ENCODE peak calls at places on chromosome 4, in four cellular contexts. L is HepG2, O is HCT116, K is K562. E is an unnamed sample.

GRCh38 chr4:152316969-152317368 is 218.9 kb downstream of the FBXW7 start:
- DNase-seq in L (no peak), O (no peak), K (no peak), E (no peak)

GRCh38 chr4:173499568-173500535 is 30.2 kb downstream of the HAND2 start:
- DNase-seq in L (no peak), O (no peak), K (no peak), E (peak)

GRCh38 chr4:126560794-126561193 is 1072.0 kb upstream of the INTU start:
- DNase-seq in L (no peak), O (no peak), K (no peak), E (no peak)

GRCh38 chr4:77193511-77194236 is 36.7 kb downstream of the CCNG2 start:
- DNase-seq in L (no peak), O (no peak), K (peak), E (peak)

GRCh38 chr4:78336093-78336943 is 215.3 kb upstream of the ANXA3 start:
- DNase-seq in L (no peak), O (no peak), K (no peak), E (peak)

GRCh38 chr4:52051213-52051614 is at the start of gene SPATA18:
- DNase-seq in L (no peak), O (no peak), K (no peak), E (peak)

GRCh38 chr4:65383589-65384305 is 286.5 kb downstream of the EPHA5 start:
- DNase-seq in L (no peak), O (no peak), K (no peak), E (no peak)

GRCh38 chr4:18535948-18536347 is 514.4 kb upstream of the LCORL start:
- DNase-seq in L (no peak), O (no peak), K (no peak), E (no peak)

GRCh38 chr4:181877329-181877848 is 365.8 kb upstream of the TENM3 start:
- DNase-seq in L (no peak), O (no peak), K (no peak), E (no peak)

GRCh38 chr4:185263419-185263818 is 54.0 kb downstream of the SNX25 start:
- DNase-seq in L (no peak), O (no peak), K (no peak), E (no peak)

GRCh38 chr4:66767442-66767841 is 777.9 kb downstream of the CENPC start:
- DNase-seq in L (no peak), O (no peak), K (no peak), E (no peak)

GRCh38 chr4:169604131-169604900 is 8.1 kb downstream of the NEK1 start:
- DNase-seq in L (no peak), O (no peak), K (peak), E (no peak)

GRCh38 chr4:14035076-14035475 is 407.6 kb upstream of the BOD1L1 start:
- DNase-seq in L (no peak), O (no peak), K (no peak), E (no peak)

GRCh38 chr4:148735432-148736155 is 293.4 kb upstream of the NR3C2 start:
- DNase-seq in L (no peak), O (no peak), K (no peak), E (no peak)

GRCh38 chr4:113872426-113873260 is 106.8 kb downstream of the ARSJ start:
- DNase-seq in L (no peak), O (no peak), K (no peak), E (no peak)

GRCh38 chr4:157674699-157675098 is 454.2 kb downstream of the GRIA2 start:
- DNase-seq in L (no peak), O (no peak), K (no peak), E (no peak)

GRCh38 chr4:71186566-71187398 is 152.0 kb upstream of the SLC4A4 start:
- DNase-seq in L (no peak), O (no peak), K (no peak), E (peak)

GRCh38 chr4:150699599-150699998 is 117.6 kb downstream of the MAB21L2 start:
- DNase-seq in L (no peak), O (no peak), K (no peak), E (no peak)

GRCh38 chr4:150695162-150695561 is 113.2 kb downstream of the MAB21L2 start:
- DNase-seq in L (no peak), O (no peak), K (no peak), E (no peak)

GRCh38 chr4:150694438-150694837 is 112.5 kb downstream of the MAB21L2 start:
- DNase-seq in L (no peak), O (no peak), K (no peak), E (peak)
- H2AFZ ChIP-seq in L (no peak), O (no peak), K (no peak), E (no peak)

GRCh38 chr4:70027011-70027410 is 1.2 kb upstream of the HTN3 start:
- DNase-seq in L (no peak), O (no peak), K (no peak), E (no peak)

DNA sequence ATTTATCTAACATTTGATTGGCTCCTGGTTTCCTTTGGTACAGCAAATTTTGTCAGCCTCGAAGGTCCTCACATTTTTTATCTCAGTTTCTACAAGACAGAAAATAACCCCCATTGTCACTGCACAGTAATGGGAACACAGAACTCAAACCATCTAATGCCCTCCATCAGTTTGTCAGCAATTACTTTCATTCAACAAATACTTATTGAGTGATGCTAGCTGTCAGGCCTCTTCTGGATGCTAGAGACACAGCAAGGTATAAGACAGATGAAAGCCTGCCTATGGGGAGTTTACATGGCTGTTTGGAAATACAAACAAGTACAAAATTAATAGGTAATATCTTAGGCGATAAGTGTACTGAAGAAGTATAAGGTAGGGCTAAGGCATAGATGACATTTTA is 5.0 kb upstream of the HTN3 start:
- DNase-seq in L (no peak), O (no peak), K (no peak), E (no peak)
- TF ChIP-seq POLR2AphosphoS5 in L (no peak), O (no peak), K (no peak), E (no peak)

GRCh38 chr4:153790962-153791551 is 2.2 kb upstream of the SFRP2 start:
- DNase-seq in L (no peak), O (no peak), K (no peak), E (peak)

GRCh38 chr4:153789741-153790651 is 1.1 kb upstream of the SFRP2 start:
- DNase-seq in L (no peak), O (no peak), K (no peak), E (peak)

GRCh38 chr4:153788064-153788418 is 842 bp downstream of the SFRP2 start:
- DNase-seq in L (no peak), O (no peak), K (no peak), E (peak)

GRCh38 chr4:153787156-153787555 is 1.7 kb downstream of the SFRP2 start:
- DNase-seq in L (no peak), O (no peak), K (no peak), E (no peak)

DNA sequence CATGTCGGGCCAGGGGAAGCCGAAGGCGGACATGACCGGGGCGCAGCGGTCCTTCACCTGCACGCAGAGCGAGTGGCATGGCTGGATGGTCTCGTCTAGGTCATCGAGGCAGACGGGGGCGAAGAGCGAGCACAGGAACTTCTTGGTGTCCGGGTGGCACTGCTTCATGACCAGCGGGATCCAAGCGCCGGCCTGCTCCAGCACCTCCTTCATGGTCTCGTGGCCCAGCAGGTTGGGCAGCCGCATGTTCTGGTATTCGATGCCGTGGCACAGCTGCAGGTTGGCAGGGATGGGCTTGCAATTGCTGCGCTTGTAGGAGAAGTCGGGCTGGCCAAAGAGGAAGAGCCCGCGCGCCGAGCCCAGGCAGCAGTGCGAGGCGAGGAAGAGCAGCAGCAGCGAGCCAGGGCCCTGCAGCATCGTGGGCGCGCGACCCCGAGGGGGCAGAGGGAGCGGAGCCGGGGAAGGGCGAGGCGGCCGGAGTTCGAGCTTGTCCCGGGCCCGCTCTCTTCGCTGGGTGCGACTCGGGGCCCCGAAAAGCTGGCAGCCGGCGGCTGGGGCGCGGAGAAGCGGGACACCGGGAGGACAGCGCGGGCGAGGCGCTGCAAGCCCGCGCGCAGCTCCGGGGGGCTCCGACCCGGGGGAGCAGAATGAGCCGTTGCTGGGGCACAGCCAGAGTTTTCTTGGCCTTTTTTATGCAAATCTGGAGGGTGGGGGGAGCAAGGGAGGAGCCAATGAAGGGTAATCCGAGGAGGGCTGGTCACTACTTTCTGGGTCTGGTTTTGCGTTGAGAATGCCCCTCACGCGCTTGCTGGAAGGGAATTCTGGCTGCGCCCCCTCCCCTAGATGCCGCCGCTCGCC is at the start of gene SFRP2:
- DNase-seq in L (no peak), O (no peak), K (no peak), E (peak)
- TF ChIP-seq EZH2 in L (no peak), O (no peak), K (no peak), E (no peak)

GRCh38 chr4:165621983-165622382 is 243.2 kb downstream of the CPE start:
- DNase-seq in L (no peak), O (no peak), K (no peak), E (no peak)
- H2AFZ ChIP-seq in L (no peak), O (no peak), K (no peak), E (peak)

E was measured in GM23338.